ENCODE peak calls at places on chromosomes 3 and 15, in four cellular contexts. X is NCI-H1694 treated with DMSO at 0.1 percent for 48 hours; S is activated CD8-positive, alpha-beta memory T cell treated with anti-CD3 and anti-CD28 coated beads, Interleukin-2, amount 50 U/mL, for 4 hours; I is SW480. G is an unnamed sample.
A peak's percentile ranks its signal among the peaks of the same experiment; 100 is the strongest.

GRCh38 chr3:97579365-97579764 is 185.2 kb upstream of the ARL6 start:
- DNase-seq in X (no peak), S (no peak), I (peak; percentile 17), G (no peak)

GRCh38 chr15:50267577-50267976 is 2.1 kb upstream of the HDC start:
- DNase-seq in X (no peak), S (no peak), I (no peak), G (no peak)

GRCh38 chr3:194265505-194265892 is 85.6 kb downstream of the CPN2 start:
- DNase-seq in X (no peak), S (no peak), I (no peak), G (no peak)

GRCh38 chr3:97970929-97971460 is 1.2 kb downstream of the RIOX2 start:
- DNase-seq in X (peak; percentile 58), S (no peak), I (no peak), G (no peak)

GRCh38 chr3:32455609-32456428 is 46.8 kb downstream of the CMTM6 start:
- DNase-seq in X (no peak), S (no peak), I (no peak), G (no peak)

GRCh38 chr15:88938802-88939485 is 25.8 kb upstream of the MFGE8 start:
- DNase-seq in X (no peak), S (no peak), I (no peak), G (no peak)

GRCh38 chr3:194259982-194260856 is 90.9 kb downstream of the CPN2 start:
- DNase-seq in X (no peak), S (no peak), I (no peak), G (no peak)

GRCh38 chr15:101560722-101561583 is 71.4 kb upstream of the PCSK6 start:
- DNase-seq in X (no peak), S (no peak), I (no peak), G (no peak)

GRCh38 chr3:125186800-125187598 is 25.5 kb downstream of the SLC12A8 start:
- DNase-seq in X (no peak), S (no peak), I (no peak), G (no peak)

GRCh38 chr3:175422744-175423143 is 563.6 kb downstream of the NAALADL2 start:
- DNase-seq in X (no peak), S (no peak), I (no peak), G (no peak)

GRCh38 chr3:127002195-127003174 is 19.6 kb downstream of the PLXNA1 start:
- DNase-seq in X (no peak), S (no peak), I (peak; percentile 88), G (peak; percentile 82)

GRCh38 chr15:59457103-59457502 is 19.1 kb downstream of the FAM81A start:
- DNase-seq in X (no peak), S (no peak), I (no peak), G (no peak)

GRCh38 chr15:32867313-32867626 is 149.5 kb downstream of the GREM1 start:
- DNase-seq in X (no peak), S (no peak), I (no peak), G (no peak)